ENCODE peak calls at places on chromosomes 16 and 17, in nine cellular contexts. V, P, B, X, Y, U, K, I and T are unnamed samples.

GRCh38 chr17:68972119-68972704 is 17.0 kb upstream of the ABCA8 start:
- DNase-seq in V (peak), P (peak), B (peak), X (no peak), Y (no peak), U (no peak), K (peak), I (no peak), T (peak)

GRCh38 chr17:72338847-72339790 is 218.3 kb downstream of the SOX9 start:
- DNase-seq in V (no peak), P (peak), B (no peak), X (peak), Y (peak), U (no peak), K (no peak), I (peak), T (no peak)

GRCh38 chr17:6713130-6713917 is at the start of gene SLC13A5:
- DNase-seq in V (peak), P (peak), B (no peak), X (peak), Y (no peak), U (no peak), K (peak), I (no peak), T (peak)

GRCh38 chr16:2062801-2063200 is 15.0 kb downstream of the TSC2 start:
- DNase-seq in V (no peak), P (no peak), B (no peak), X (no peak), Y (no peak), U (no peak), K (no peak), I (no peak), T (no peak)

GRCh38 chr17:5413682-5414081 is 5.8 kb downstream of the NUP88 start:
- DNase-seq in V (no peak), P (peak), B (no peak), X (no peak), Y (peak), U (no peak), K (no peak), I (no peak), T (no peak)

GRCh38 chr17:8080799-8081219 is 6.7 kb downstream of the ALOX12B start:
- DNase-seq in V (no peak), P (no peak), B (no peak), X (peak), Y (peak), U (no peak), K (no peak), I (no peak), T (peak)

GRCh38 chr16:67716097-67716496 is 3.0 kb downstream of the GFOD2 start:
- DNase-seq in V (no peak), P (no peak), B (no peak), X (no peak), Y (no peak), U (no peak), K (no peak), I (no peak), T (no peak)

GRCh38 chr16:81634380-81635121 is 144.5 kb upstream of the PLCG2 start:
- DNase-seq in V (no peak), P (peak), B (no peak), X (peak), Y (no peak), U (no peak), K (peak), I (no peak), T (peak)

GRCh38 chr16:30183236-30183960 is at the start of gene CORO1A:
- DNase-seq in V (peak), P (peak), B (peak), X (peak), Y (peak), U (peak), K (peak), I (peak), T (peak)

GRCh38 chr17:48646183-48647102 is 20.3 kb upstream of the HOXB9 start:
- DNase-seq in V (no peak), P (no peak), B (no peak), X (peak), Y (peak), U (no peak), K (peak), I (peak), T (peak)

GRCh38 chr17:38338535-38338934 is 5.2 kb downstream of the GPR179 start:
- DNase-seq in V (no peak), P (no peak), B (no peak), X (no peak), Y (no peak), U (no peak), K (no peak), I (no peak), T (no peak)

GRCh38 chr17:38761612-38762011 is 9.1 kb downstream of the PSMB3 start:
- DNase-seq in V (no peak), P (peak), B (no peak), X (peak), Y (peak), U (no peak), K (peak), I (peak), T (peak)

GRCh38 chr17:66459811-66460270 is 157.4 kb downstream of the PRKCA start:
- DNase-seq in V (no peak), P (peak), B (peak), X (no peak), Y (no peak), U (no peak), K (no peak), I (no peak), T (no peak)

GRCh38 chr16:69910964-69911363 is 40.2 kb upstream of the CLEC18A start:
- DNase-seq in V (no peak), P (no peak), B (no peak), X (no peak), Y (no peak), U (no peak), K (no peak), I (no peak), T (no peak)

GRCh38 chr17:75250009-75250471 is 11.4 kb downstream of the GGA3 start:
- DNase-seq in V (no peak), P (peak), B (no peak), X (no peak), Y (no peak), U (no peak), K (no peak), I (no peak), T (no peak)

GRCh38 chr16:83577201-83577600 is 230.6 kb upstream of the HSBP1 start:
- DNase-seq in V (no peak), P (no peak), B (no peak), X (no peak), Y (no peak), U (no peak), K (no peak), I (no peak), T (no peak)

GRCh38 chr16:53844796-53845195 is 140.8 kb downstream of the FTO start:
- DNase-seq in V (no peak), P (no peak), B (no peak), X (no peak), Y (no peak), U (no peak), K (no peak), I (no peak), T (no peak)

GRCh38 chr17:27492470-27492869 is 36.2 kb downstream of the KSR1 start:
- DNase-seq in V (no peak), P (no peak), B (no peak), X (peak), Y (no peak), U (no peak), K (no peak), I (no peak), T (no peak)

GRCh38 chr17:27573971-27574525 is 56.9 kb upstream of the LGALS9 start:
- DNase-seq in V (no peak), P (peak), B (no peak), X (peak), Y (no peak), U (no peak), K (no peak), I (no peak), T (peak)

GRCh38 chr17:79985361-79985760 is 50.3 kb downstream of the TBC1D16 start:
- DNase-seq in V (no peak), P (no peak), B (no peak), X (peak), Y (no peak), U (no peak), K (no peak), I (peak), T (no peak)

GRCh38 chr17:77140878-77141767 is at the start of gene SEC14L1:
- DNase-seq in V (peak), P (peak), B (no peak), X (peak), Y (peak), U (peak), K (peak), I (peak), T (peak)

GRCh38 chr17:50260501-50260911 is 13.8 kb upstream of the TMEM92 start:
- DNase-seq in V (no peak), P (no peak), B (no peak), X (no peak), Y (no peak), U (no peak), K (no peak), I (peak), T (no peak)

GRCh38 chr17:82870091-82870491 is 30.3 kb upstream of the ZNF750 start:
- DNase-seq in V (no peak), P (no peak), B (no peak), X (no peak), Y (no peak), U (no peak), K (no peak), I (no peak), T (no peak)

GRCh38 chr17:75046583-75047289 is at the start of the genes ATP5PD and KCTD2:
- DNase-seq in V (peak), P (peak), B (peak), X (peak), Y (peak), U (peak), K (peak), I (peak), T (peak)

GRCh38 chr16:23826528-23827244 is 9.1 kb upstream of the PRKCB start:
- DNase-seq in V (no peak), P (no peak), B (no peak), X (no peak), Y (no peak), U (no peak), K (no peak), I (no peak), T (no peak)

GRCh38 chr16:73054732-73055481 is 7.0 kb upstream of the ZFHX3 start:
- DNase-seq in V (no peak), P (peak), B (no peak), X (peak), Y (no peak), U (no peak), K (no peak), I (no peak), T (peak)
- H3K4me3 ChIP-seq in V (peak), P (peak), B (no peak), X (no peak), Y (no peak), U (no peak), K (no peak), I (no peak), T (peak)

DNA sequence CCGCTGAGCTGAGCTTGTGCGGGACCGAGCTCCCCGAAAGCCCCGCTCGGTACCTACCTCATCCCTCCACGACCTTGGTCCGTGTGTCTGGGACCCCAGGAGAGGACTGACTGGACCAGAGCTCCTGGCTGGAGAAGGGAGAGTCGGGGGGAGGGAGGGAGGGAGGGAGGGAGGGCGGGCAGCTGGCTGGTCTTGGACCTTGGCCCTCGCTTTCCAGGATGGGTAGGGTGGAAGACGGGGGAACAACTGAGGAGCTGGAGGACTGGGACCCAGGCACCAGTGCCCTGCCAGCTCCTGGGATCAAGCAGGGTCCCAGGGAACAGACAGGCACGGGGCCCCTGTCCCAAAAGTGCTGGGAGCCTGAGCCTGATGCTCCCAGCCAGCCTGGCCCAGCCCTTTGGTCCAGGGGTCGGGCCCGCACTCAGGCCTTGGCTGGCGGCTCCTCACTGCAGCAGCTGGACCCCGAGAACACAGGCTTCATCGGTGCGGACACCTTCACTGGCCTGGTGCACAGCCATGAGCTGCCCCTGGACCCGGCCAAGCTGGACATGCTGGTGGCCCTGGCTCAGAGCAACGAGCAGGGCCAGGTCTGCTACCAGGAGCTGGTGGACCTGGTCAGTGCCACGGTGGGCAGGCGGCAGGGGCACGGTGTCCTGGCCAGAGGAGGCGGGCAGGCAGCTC is 553 bp downstream of the RHBDL1 start:
- DNase-seq in V (no peak), P (no peak), B (no peak), X (no peak), Y (no peak), U (no peak), K (no peak), I (no peak), T (peak)
- H3K4me3 ChIP-seq in V (no peak), P (peak), B (peak), X (no peak), Y (peak), U (no peak), K (peak), I (peak), T (peak)

GRCh38 chr17:36901506-36901905 is 35.8 kb upstream of the LHX1 start:
- DNase-seq in V (no peak), P (peak), B (no peak), X (peak), Y (no peak), U (no peak), K (peak), I (peak), T (peak)
- H3K4me3 ChIP-seq in V (no peak), P (no peak), B (no peak), X (no peak), Y (no peak), U (no peak), K (no peak), I (no peak), T (no peak)

DNA sequence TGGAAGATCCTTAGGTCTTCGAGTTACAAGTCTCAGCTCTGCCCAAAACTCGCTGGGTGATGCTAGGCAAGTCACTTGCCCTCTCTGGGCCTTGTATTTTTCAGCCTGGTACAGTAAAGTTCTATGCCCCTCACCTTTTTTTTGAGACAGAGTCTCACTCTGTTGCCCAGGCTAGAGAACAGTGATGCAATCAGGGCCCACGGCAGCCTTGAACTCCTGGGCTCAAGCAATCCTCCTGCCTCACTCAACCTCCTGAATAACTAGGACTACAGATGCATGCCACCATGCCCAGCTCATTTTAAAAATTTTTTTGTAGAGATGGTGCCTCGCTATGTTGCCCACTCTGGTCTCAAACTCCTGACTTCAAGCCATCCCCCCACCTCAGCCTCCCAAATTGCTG is 3.8 kb downstream of the MYH11 start:
- DNase-seq in V (no peak), P (no peak), B (no peak), X (no peak), Y (no peak), U (no peak), K (no peak), I (no peak), T (no peak)
- H3K4me3 ChIP-seq in V (no peak), P (no peak), B (no peak), X (no peak), Y (peak), U (no peak), K (no peak), I (no peak), T (no peak)

GRCh38 chr17:46968896-46969295 is 10.2 kb downstream of the RPRML start:
- DNase-seq in V (no peak), P (no peak), B (no peak), X (no peak), Y (no peak), U (no peak), K (no peak), I (no peak), T (no peak)
- H3K4me3 ChIP-seq in V (no peak), P (no peak), B (no peak), X (no peak), Y (no peak), U (no peak), K (no peak), I (no peak), T (no peak)